ENCODE peak calls at places on chromosomes 11 and 22, in ten cellular contexts. One of them, this sample, is unnamed.

GRCh38 chr11:60378359-60378758 is at the start of gene MS4A7:
- DNase-seq in tibial nerve: no peak
- DNase-seq in AG10803: no peak
- DNase-seq in transverse colon: peak
- DNase-seq in PC-3: peak
- DNase-seq in fibroblast of the aortic adventitia: no peak
- DNase-seq in tibial artery: peak
- DNase-seq in NB4: peak
- DNase-seq in astrocyte of the cerebellum: no peak
- DNase-seq in HCT116: no peak
- DNase-seq in this sample: no peak

GRCh38 chr11:72012897-72013721 is 14.4 kb downstream of the IL18BP start:
- DNase-seq in tibial nerve: peak
- DNase-seq in AG10803: peak
- DNase-seq in transverse colon: no peak
- DNase-seq in PC-3: peak
- DNase-seq in fibroblast of the aortic adventitia: peak
- DNase-seq in tibial artery: peak
- DNase-seq in NB4: no peak
- DNase-seq in astrocyte of the cerebellum: peak
- DNase-seq in HCT116: no peak
- DNase-seq in this sample: no peak

GRCh38 chr11:122137081-122137793 is 21.2 kb upstream of the BLID start:
- DNase-seq in tibial nerve: no peak
- DNase-seq in AG10803: peak
- DNase-seq in transverse colon: no peak
- DNase-seq in PC-3: peak
- DNase-seq in fibroblast of the aortic adventitia: peak
- DNase-seq in tibial artery: no peak
- DNase-seq in NB4: no peak
- DNase-seq in astrocyte of the cerebellum: peak
- DNase-seq in HCT116: peak
- DNase-seq in this sample: peak

GRCh38 chr11:134466035-134466908 is 54.2 kb upstream of the B3GAT1 start:
- DNase-seq in tibial nerve: no peak
- DNase-seq in AG10803: no peak
- DNase-seq in transverse colon: peak
- DNase-seq in PC-3: no peak
- DNase-seq in fibroblast of the aortic adventitia: no peak
- DNase-seq in tibial artery: no peak
- DNase-seq in NB4: peak
- DNase-seq in astrocyte of the cerebellum: no peak
- DNase-seq in HCT116: no peak
- DNase-seq in this sample: no peak

GRCh38 chr11:86990079-86990478 is 34.9 kb upstream of the FZD4 start:
- DNase-seq in tibial nerve: no peak
- DNase-seq in AG10803: peak
- DNase-seq in transverse colon: no peak
- DNase-seq in PC-3: no peak
- DNase-seq in fibroblast of the aortic adventitia: peak
- DNase-seq in tibial artery: no peak
- DNase-seq in NB4: no peak
- DNase-seq in astrocyte of the cerebellum: peak
- DNase-seq in HCT116: no peak
- DNase-seq in this sample: no peak

GRCh38 chr11:13720940-13721339 is 52.5 kb downstream of the FAR1 start:
- DNase-seq in tibial nerve: no peak
- DNase-seq in AG10803: no peak
- DNase-seq in transverse colon: no peak
- DNase-seq in PC-3: peak
- DNase-seq in fibroblast of the aortic adventitia: no peak
- DNase-seq in tibial artery: no peak
- DNase-seq in NB4: no peak
- DNase-seq in astrocyte of the cerebellum: no peak
- DNase-seq in HCT116: no peak
- DNase-seq in this sample: no peak

GRCh38 chr22:31120642-31121041 is 2.1 kb upstream of the INPP5J start:
- DNase-seq in tibial nerve: no peak
- DNase-seq in AG10803: no peak
- DNase-seq in transverse colon: no peak
- DNase-seq in PC-3: no peak
- DNase-seq in fibroblast of the aortic adventitia: no peak
- DNase-seq in tibial artery: no peak
- DNase-seq in NB4: no peak
- DNase-seq in astrocyte of the cerebellum: no peak
- DNase-seq in HCT116: no peak
- DNase-seq in this sample: no peak

GRCh38 chr11:110773442-110773841 is 61.2 kb upstream of the ARHGAP20 start:
- DNase-seq in tibial nerve: no peak
- DNase-seq in AG10803: no peak
- DNase-seq in transverse colon: no peak
- DNase-seq in PC-3: no peak
- DNase-seq in fibroblast of the aortic adventitia: no peak
- DNase-seq in tibial artery: no peak
- DNase-seq in NB4: no peak
- DNase-seq in astrocyte of the cerebellum: no peak
- DNase-seq in HCT116: no peak
- DNase-seq in this sample: no peak

GRCh38 chr11:70203749-70204465 is 811 bp downstream of the FADD start:
- DNase-seq in tibial nerve: no peak
- DNase-seq in AG10803: peak
- DNase-seq in transverse colon: peak
- DNase-seq in PC-3: peak
- DNase-seq in fibroblast of the aortic adventitia: peak
- DNase-seq in tibial artery: peak
- DNase-seq in NB4: peak
- DNase-seq in astrocyte of the cerebellum: peak
- DNase-seq in HCT116: peak
- DNase-seq in this sample: peak

GRCh38 chr11:42098075-42098474 is 638.6 kb upstream of the LRRC4C start:
- DNase-seq in tibial nerve: no peak
- DNase-seq in AG10803: no peak
- DNase-seq in transverse colon: no peak
- DNase-seq in PC-3: no peak
- DNase-seq in fibroblast of the aortic adventitia: no peak
- DNase-seq in tibial artery: no peak
- DNase-seq in NB4: no peak
- DNase-seq in astrocyte of the cerebellum: no peak
- DNase-seq in HCT116: no peak
- DNase-seq in this sample: no peak

GRCh38 chr22:39039306-39040126 is 1.1 kb upstream of the APOBEC3F start:
- DNase-seq in tibial nerve: no peak
- DNase-seq in AG10803: no peak
- DNase-seq in transverse colon: no peak
- DNase-seq in PC-3: no peak
- DNase-seq in fibroblast of the aortic adventitia: no peak
- DNase-seq in tibial artery: no peak
- DNase-seq in NB4: no peak
- DNase-seq in astrocyte of the cerebellum: no peak
- DNase-seq in HCT116: no peak
- DNase-seq in this sample: no peak

GRCh38 chr11:69238562-69239319 is 55.2 kb upstream of the MYEOV start:
- DNase-seq in tibial nerve: no peak
- DNase-seq in AG10803: no peak
- DNase-seq in transverse colon: no peak
- DNase-seq in PC-3: no peak
- DNase-seq in fibroblast of the aortic adventitia: no peak
- DNase-seq in tibial artery: peak
- DNase-seq in NB4: no peak
- DNase-seq in astrocyte of the cerebellum: no peak
- DNase-seq in HCT116: no peak
- DNase-seq in this sample: no peak

GRCh38 chr11:50275133-50275532 is 242.5 kb downstream of the OR4C45 start:
- DNase-seq in tibial nerve: no peak
- DNase-seq in AG10803: no peak
- DNase-seq in transverse colon: no peak
- DNase-seq in PC-3: no peak
- DNase-seq in fibroblast of the aortic adventitia: no peak
- DNase-seq in tibial artery: no peak
- DNase-seq in NB4: no peak
- DNase-seq in astrocyte of the cerebellum: no peak
- DNase-seq in HCT116: no peak
- DNase-seq in this sample: no peak

GRCh38 chr11:76347391-76347790 is 33.5 kb downstream of the THAP12 start:
- DNase-seq in tibial nerve: no peak
- DNase-seq in AG10803: peak
- DNase-seq in transverse colon: no peak
- DNase-seq in PC-3: no peak
- DNase-seq in fibroblast of the aortic adventitia: peak
- DNase-seq in tibial artery: no peak
- DNase-seq in NB4: no peak
- DNase-seq in astrocyte of the cerebellum: peak
- DNase-seq in HCT116: no peak
- DNase-seq in this sample: no peak

GRCh38 chr11:9384535-9385287 is at the start of gene IPO7:
- DNase-seq in tibial nerve: peak
- DNase-seq in AG10803: peak
- DNase-seq in transverse colon: peak
- DNase-seq in PC-3: peak
- DNase-seq in fibroblast of the aortic adventitia: peak
- DNase-seq in tibial artery: peak
- DNase-seq in NB4: peak
- DNase-seq in astrocyte of the cerebellum: peak
- DNase-seq in HCT116: peak
- DNase-seq in this sample: peak
- TF ChIP-seq CTCF in tibial nerve: no peak
- TF ChIP-seq CTCF in AG10803: peak
- TF ChIP-seq CTCF in transverse colon: peak
- TF ChIP-seq CTCF in PC-3: peak
- TF ChIP-seq CTCF in fibroblast of the aortic adventitia: peak
- TF ChIP-seq CTCF in tibial artery: no peak
- TF ChIP-seq CTCF in NB4: no peak
- TF ChIP-seq CTCF in astrocyte of the cerebellum: peak
- TF ChIP-seq CTCF in HCT116: peak
- TF ChIP-seq CTCF in this sample: peak

DNA sequence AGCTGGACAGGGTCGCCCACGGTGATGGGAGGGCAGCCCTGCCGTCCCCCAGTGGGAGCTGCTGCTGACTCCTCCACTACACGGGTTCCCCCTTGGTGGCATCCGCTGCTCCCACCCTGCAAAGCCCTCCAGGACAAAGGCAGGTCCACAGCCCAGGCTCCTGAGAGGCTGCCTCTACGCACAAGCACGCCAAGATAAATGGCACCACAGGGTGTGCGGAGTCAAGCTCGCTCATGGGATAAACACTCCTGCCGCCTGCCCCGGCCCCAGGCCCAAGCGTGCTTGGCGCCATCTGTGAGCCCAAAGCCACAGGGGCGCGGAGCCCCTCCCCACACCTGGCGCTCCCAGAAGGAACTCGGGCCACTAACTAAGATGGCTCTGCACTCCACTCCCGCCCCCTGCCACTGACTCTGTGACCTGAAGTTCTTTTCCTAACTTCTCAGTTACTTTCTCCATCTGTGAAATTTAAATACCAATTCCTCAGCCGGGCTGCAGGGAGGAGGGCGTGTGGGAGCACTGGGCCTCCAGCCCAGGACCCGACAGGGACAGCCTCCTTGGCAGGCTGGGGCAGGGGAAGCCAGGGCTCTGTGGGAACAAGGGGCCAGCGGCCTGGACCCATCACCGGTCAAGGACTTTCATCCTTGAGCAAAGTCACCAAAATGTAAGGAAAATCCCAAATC is 14.9 kb downstream of the EHD1 start:
- DNase-seq in tibial nerve: no peak
- DNase-seq in AG10803: peak
- DNase-seq in transverse colon: no peak
- DNase-seq in PC-3: no peak
- DNase-seq in fibroblast of the aortic adventitia: peak
- DNase-seq in tibial artery: no peak
- DNase-seq in NB4: no peak
- DNase-seq in astrocyte of the cerebellum: no peak
- DNase-seq in HCT116: no peak
- DNase-seq in this sample: no peak
- H3K4me3 ChIP-seq in tibial nerve: peak
- H3K4me3 ChIP-seq in AG10803: no peak
- H3K4me3 ChIP-seq in transverse colon: no peak
- H3K4me3 ChIP-seq in PC-3: no peak
- H3K4me3 ChIP-seq in fibroblast of the aortic adventitia: no peak
- H3K4me3 ChIP-seq in tibial artery: peak
- H3K4me3 ChIP-seq in NB4: no peak
- H3K4me3 ChIP-seq in astrocyte of the cerebellum: peak
- H3K4me3 ChIP-seq in HCT116: no peak
- H3K4me3 ChIP-seq in this sample: no peak

GRCh38 chr22:36369922-36370781 is 17.6 kb downstream of the MYH9 start:
- DNase-seq in tibial nerve: no peak
- DNase-seq in AG10803: no peak
- DNase-seq in transverse colon: peak
- DNase-seq in PC-3: no peak
- DNase-seq in fibroblast of the aortic adventitia: peak
- DNase-seq in tibial artery: peak
- DNase-seq in NB4: peak
- DNase-seq in astrocyte of the cerebellum: no peak
- DNase-seq in HCT116: no peak
- DNase-seq in this sample: no peak

GRCh38 chr22:36367066-36367465 is 20.7 kb downstream of the MYH9 start:
- DNase-seq in tibial nerve: no peak
- DNase-seq in AG10803: no peak
- DNase-seq in transverse colon: no peak
- DNase-seq in PC-3: no peak
- DNase-seq in fibroblast of the aortic adventitia: no peak
- DNase-seq in tibial artery: no peak
- DNase-seq in NB4: no peak
- DNase-seq in astrocyte of the cerebellum: no peak
- DNase-seq in HCT116: no peak
- DNase-seq in this sample: no peak

GRCh38 chr22:36367479-36367878 is 20.3 kb downstream of the MYH9 start:
- DNase-seq in tibial nerve: no peak
- DNase-seq in AG10803: no peak
- DNase-seq in transverse colon: no peak
- DNase-seq in PC-3: no peak
- DNase-seq in fibroblast of the aortic adventitia: no peak
- DNase-seq in tibial artery: no peak
- DNase-seq in NB4: no peak
- DNase-seq in astrocyte of the cerebellum: no peak
- DNase-seq in HCT116: no peak
- DNase-seq in this sample: no peak

GRCh38 chr22:36369004-36369921 is 18.5 kb downstream of the MYH9 start:
- DNase-seq in tibial nerve: no peak
- DNase-seq in AG10803: no peak
- DNase-seq in transverse colon: no peak
- DNase-seq in PC-3: no peak
- DNase-seq in fibroblast of the aortic adventitia: no peak
- DNase-seq in tibial artery: no peak
- DNase-seq in NB4: no peak
- DNase-seq in astrocyte of the cerebellum: no peak
- DNase-seq in HCT116: no peak
- DNase-seq in this sample: no peak

GRCh38 chr22:36368359-36368983 is 19.3 kb downstream of the MYH9 start:
- DNase-seq in tibial nerve: no peak
- DNase-seq in AG10803: peak
- DNase-seq in transverse colon: no peak
- DNase-seq in PC-3: peak
- DNase-seq in fibroblast of the aortic adventitia: peak
- DNase-seq in tibial artery: no peak
- DNase-seq in NB4: no peak
- DNase-seq in astrocyte of the cerebellum: peak
- DNase-seq in HCT116: no peak
- DNase-seq in this sample: peak
- TF ChIP-seq CTCF in tibial nerve: no peak
- TF ChIP-seq CTCF in AG10803: no peak
- TF ChIP-seq CTCF in transverse colon: peak
- TF ChIP-seq CTCF in PC-3: peak
- TF ChIP-seq CTCF in fibroblast of the aortic adventitia: no peak
- TF ChIP-seq CTCF in tibial artery: no peak
- TF ChIP-seq CTCF in NB4: no peak
- TF ChIP-seq CTCF in astrocyte of the cerebellum: no peak
- TF ChIP-seq CTCF in HCT116: no peak
- TF ChIP-seq CTCF in this sample: peak

GRCh38 chr11:528166-528814 is 7.1 kb downstream of the HRAS start:
- DNase-seq in tibial nerve: no peak
- DNase-seq in AG10803: no peak
- DNase-seq in transverse colon: no peak
- DNase-seq in PC-3: no peak
- DNase-seq in fibroblast of the aortic adventitia: no peak
- DNase-seq in tibial artery: no peak
- DNase-seq in NB4: no peak
- DNase-seq in astrocyte of the cerebellum: no peak
- DNase-seq in HCT116: no peak
- DNase-seq in this sample: no peak
- H3K4me3 ChIP-seq in tibial nerve: no peak
- H3K4me3 ChIP-seq in AG10803: no peak
- H3K4me3 ChIP-seq in transverse colon: no peak
- H3K4me3 ChIP-seq in PC-3: no peak
- H3K4me3 ChIP-seq in fibroblast of the aortic adventitia: no peak
- H3K4me3 ChIP-seq in tibial artery: no peak
- H3K4me3 ChIP-seq in NB4: no peak
- H3K4me3 ChIP-seq in astrocyte of the cerebellum: no peak
- H3K4me3 ChIP-seq in HCT116: no peak
- H3K4me3 ChIP-seq in this sample: no peak

This sample was measured in HFF-Myc.